ENCODE peak calls at places on chromosome 11, in six cellular contexts. One of them, this sample, is unnamed.

GRCh38 chr11:87422566-87422965 is 384.8 kb downstream of the TMEM135 start:
- DNase-seq in cardiac fibroblast: no peak
- DNase-seq in astrocyte of the spinal cord: no peak
- DNase-seq in fibroblast of villous mesenchyme: no peak
- DNase-seq in thoracic aorta: no peak
- DNase-seq in osteoblast: peak
- DNase-seq in this sample: no peak

GRCh38 chr11:898160-898517 is 12.5 kb downstream of the CHID1 start:
- DNase-seq in cardiac fibroblast: peak
- DNase-seq in astrocyte of the spinal cord: peak
- DNase-seq in fibroblast of villous mesenchyme: peak
- DNase-seq in thoracic aorta: no peak
- DNase-seq in osteoblast: no peak
- DNase-seq in this sample: no peak

GRCh38 chr11:17642980-17643379 is 76.4 kb upstream of the MYOD1 start:
- DNase-seq in cardiac fibroblast: no peak
- DNase-seq in astrocyte of the spinal cord: no peak
- DNase-seq in fibroblast of villous mesenchyme: no peak
- DNase-seq in thoracic aorta: no peak
- DNase-seq in osteoblast: no peak
- DNase-seq in this sample: no peak

GRCh38 chr11:34044664-34045485 is 6.7 kb upstream of the CAPRIN1 start:
- DNase-seq in cardiac fibroblast: peak
- DNase-seq in astrocyte of the spinal cord: peak
- DNase-seq in fibroblast of villous mesenchyme: peak
- DNase-seq in thoracic aorta: no peak
- DNase-seq in osteoblast: peak
- DNase-seq in this sample: no peak

GRCh38 chr11:1460994-1461805 is 25.4 kb downstream of the MOB2 start:
- DNase-seq in cardiac fibroblast: no peak
- DNase-seq in astrocyte of the spinal cord: no peak
- DNase-seq in fibroblast of villous mesenchyme: peak
- DNase-seq in thoracic aorta: no peak
- DNase-seq in osteoblast: no peak
- DNase-seq in this sample: no peak

GRCh38 chr11:1830119-1830499 is 4.7 kb upstream of the SYT8 start:
- DNase-seq in cardiac fibroblast: no peak
- DNase-seq in astrocyte of the spinal cord: peak
- DNase-seq in fibroblast of villous mesenchyme: no peak
- DNase-seq in thoracic aorta: no peak
- DNase-seq in osteoblast: peak
- DNase-seq in this sample: no peak

GRCh38 chr11:976431-977160 is 50.9 kb downstream of the AP2A2 start:
- DNase-seq in cardiac fibroblast: peak
- DNase-seq in astrocyte of the spinal cord: peak
- DNase-seq in fibroblast of villous mesenchyme: no peak
- DNase-seq in thoracic aorta: no peak
- DNase-seq in osteoblast: peak
- DNase-seq in this sample: no peak

GRCh38 chr11:73577496-73577917 is 20.4 kb downstream of the FAM168A start:
- DNase-seq in cardiac fibroblast: no peak
- DNase-seq in astrocyte of the spinal cord: peak
- DNase-seq in fibroblast of villous mesenchyme: peak
- DNase-seq in thoracic aorta: no peak
- DNase-seq in osteoblast: peak
- DNase-seq in this sample: no peak

GRCh38 chr11:15901046-15901445 is 455.3 kb downstream of the SOX6 start:
- DNase-seq in cardiac fibroblast: no peak
- DNase-seq in astrocyte of the spinal cord: no peak
- DNase-seq in fibroblast of villous mesenchyme: peak
- DNase-seq in thoracic aorta: no peak
- DNase-seq in osteoblast: no peak
- DNase-seq in this sample: no peak

GRCh38 chr11:133827556-133827955 is 17.8 kb downstream of the SPATA19 start:
- DNase-seq in cardiac fibroblast: no peak
- DNase-seq in astrocyte of the spinal cord: no peak
- DNase-seq in fibroblast of villous mesenchyme: no peak
- DNase-seq in thoracic aorta: no peak
- DNase-seq in osteoblast: no peak
- DNase-seq in this sample: no peak

GRCh38 chr11:88522624-88523361 is 185.3 kb upstream of the CTSC start:
- DNase-seq in cardiac fibroblast: no peak
- DNase-seq in astrocyte of the spinal cord: no peak
- DNase-seq in fibroblast of villous mesenchyme: no peak
- DNase-seq in thoracic aorta: no peak
- DNase-seq in osteoblast: no peak
- DNase-seq in this sample: no peak

GRCh38 chr11:72441647-72442267 is 7.4 kb upstream of the CLPB start:
- DNase-seq in cardiac fibroblast: peak
- DNase-seq in astrocyte of the spinal cord: peak
- DNase-seq in fibroblast of villous mesenchyme: peak
- DNase-seq in thoracic aorta: no peak
- DNase-seq in osteoblast: no peak
- DNase-seq in this sample: no peak

GRCh38 chr11:134949121-134949591 is 537.1 kb upstream of the B3GAT1 start:
- DNase-seq in cardiac fibroblast: peak
- DNase-seq in astrocyte of the spinal cord: peak
- DNase-seq in fibroblast of villous mesenchyme: peak
- DNase-seq in thoracic aorta: peak
- DNase-seq in osteoblast: peak
- DNase-seq in this sample: no peak

GRCh38 chr11:67628710-67629385 is 889 bp downstream of the NUDT8 start:
- DNase-seq in cardiac fibroblast: no peak
- DNase-seq in astrocyte of the spinal cord: no peak
- DNase-seq in fibroblast of villous mesenchyme: no peak
- DNase-seq in thoracic aorta: no peak
- DNase-seq in osteoblast: no peak
- DNase-seq in this sample: peak

GRCh38 chr11:21552910-21553309 is 640.0 kb upstream of the ANO5 start:
- DNase-seq in cardiac fibroblast: no peak
- DNase-seq in astrocyte of the spinal cord: no peak
- DNase-seq in fibroblast of villous mesenchyme: peak
- DNase-seq in thoracic aorta: no peak
- DNase-seq in osteoblast: no peak
- DNase-seq in this sample: no peak

GRCh38 chr11:2889399-2890273 is 4.1 kb upstream of the CDKN1C start:
- DNase-seq in cardiac fibroblast: no peak
- DNase-seq in astrocyte of the spinal cord: no peak
- DNase-seq in fibroblast of villous mesenchyme: no peak
- DNase-seq in thoracic aorta: no peak
- DNase-seq in osteoblast: no peak
- DNase-seq in this sample: no peak

GRCh38 chr11:62612366-62613274 is at the start of the genes EML3 and ROM1:
- DNase-seq in cardiac fibroblast: peak
- DNase-seq in astrocyte of the spinal cord: peak
- DNase-seq in fibroblast of villous mesenchyme: peak
- DNase-seq in thoracic aorta: peak
- DNase-seq in osteoblast: peak
- DNase-seq in this sample: no peak

GRCh38 chr11:114984611-114985163 is 306.4 kb downstream of the NXPE2 start:
- DNase-seq in cardiac fibroblast: no peak
- DNase-seq in astrocyte of the spinal cord: no peak
- DNase-seq in fibroblast of villous mesenchyme: no peak
- DNase-seq in thoracic aorta: no peak
- DNase-seq in osteoblast: no peak
- DNase-seq in this sample: no peak

GRCh38 chr11:83725718-83726117 is 439.6 kb upstream of the CCDC90B start:
- DNase-seq in cardiac fibroblast: no peak
- DNase-seq in astrocyte of the spinal cord: no peak
- DNase-seq in fibroblast of villous mesenchyme: no peak
- DNase-seq in thoracic aorta: no peak
- DNase-seq in osteoblast: peak
- DNase-seq in this sample: no peak

GRCh38 chr11:134033696-134034491 is 35.0 kb upstream of the JAM3 start:
- DNase-seq in cardiac fibroblast: peak
- DNase-seq in astrocyte of the spinal cord: peak
- DNase-seq in fibroblast of villous mesenchyme: peak
- DNase-seq in thoracic aorta: peak
- DNase-seq in osteoblast: peak
- DNase-seq in this sample: peak

GRCh38 chr11:14544611-14545010 is 24.4 kb upstream of the PSMA1 start:
- DNase-seq in cardiac fibroblast: peak
- DNase-seq in astrocyte of the spinal cord: peak
- DNase-seq in fibroblast of villous mesenchyme: peak
- DNase-seq in thoracic aorta: no peak
- DNase-seq in osteoblast: peak
- DNase-seq in this sample: no peak

GRCh38 chr11:26805001-26805400 is 83.1 kb upstream of the SLC5A12 start:
- DNase-seq in cardiac fibroblast: no peak
- DNase-seq in astrocyte of the spinal cord: no peak
- DNase-seq in fibroblast of villous mesenchyme: no peak
- DNase-seq in thoracic aorta: no peak
- DNase-seq in osteoblast: no peak
- DNase-seq in this sample: no peak

GRCh38 chr11:1218256-1218787 is 4.5 kb upstream of the MUC5B start:
- DNase-seq in cardiac fibroblast: no peak
- DNase-seq in astrocyte of the spinal cord: no peak
- DNase-seq in fibroblast of villous mesenchyme: no peak
- DNase-seq in thoracic aorta: no peak
- DNase-seq in osteoblast: peak
- DNase-seq in this sample: peak

GRCh38 chr11:69242583-69242940 is 51.4 kb upstream of the MYEOV start:
- DNase-seq in cardiac fibroblast: no peak
- DNase-seq in astrocyte of the spinal cord: no peak
- DNase-seq in fibroblast of villous mesenchyme: no peak
- DNase-seq in thoracic aorta: no peak
- DNase-seq in osteoblast: no peak
- DNase-seq in this sample: no peak

GRCh38 chr11:69239320-69240040 is 54.5 kb upstream of the MYEOV start:
- DNase-seq in cardiac fibroblast: no peak
- DNase-seq in astrocyte of the spinal cord: no peak
- DNase-seq in fibroblast of villous mesenchyme: no peak
- DNase-seq in thoracic aorta: no peak
- DNase-seq in osteoblast: no peak
- DNase-seq in this sample: no peak

GRCh38 chr11:69241844-69242582 is 51.9 kb upstream of the MYEOV start:
- DNase-seq in cardiac fibroblast: no peak
- DNase-seq in astrocyte of the spinal cord: no peak
- DNase-seq in fibroblast of villous mesenchyme: peak
- DNase-seq in thoracic aorta: no peak
- DNase-seq in osteoblast: no peak
- DNase-seq in this sample: no peak

GRCh38 chr11:69240332-69241074 is 53.5 kb upstream of the MYEOV start:
- DNase-seq in cardiac fibroblast: peak
- DNase-seq in astrocyte of the spinal cord: no peak
- DNase-seq in fibroblast of villous mesenchyme: peak
- DNase-seq in thoracic aorta: no peak
- DNase-seq in osteoblast: peak
- DNase-seq in this sample: no peak

GRCh38 chr11:69241075-69241740 is 52.7 kb upstream of the MYEOV start:
- DNase-seq in cardiac fibroblast: no peak
- DNase-seq in astrocyte of the spinal cord: no peak
- DNase-seq in fibroblast of villous mesenchyme: no peak
- DNase-seq in thoracic aorta: no peak
- DNase-seq in osteoblast: no peak
- DNase-seq in this sample: no peak
- TF ChIP-seq CTCF in cardiac fibroblast: no peak
- TF ChIP-seq CTCF in astrocyte of the spinal cord: no peak
- TF ChIP-seq CTCF in fibroblast of villous mesenchyme: no peak
- TF ChIP-seq CTCF in thoracic aorta: no peak
- TF ChIP-seq CTCF in osteoblast: no peak
- TF ChIP-seq CTCF in this sample: no peak

GRCh38 chr11:120062561-120062930 is 75.4 kb downstream of the TRIM29 start:
- DNase-seq in cardiac fibroblast: no peak
- DNase-seq in astrocyte of the spinal cord: no peak
- DNase-seq in fibroblast of villous mesenchyme: no peak
- DNase-seq in thoracic aorta: no peak
- DNase-seq in osteoblast: peak
- DNase-seq in this sample: no peak
- TF ChIP-seq CTCF in cardiac fibroblast: no peak
- TF ChIP-seq CTCF in astrocyte of the spinal cord: no peak
- TF ChIP-seq CTCF in fibroblast of villous mesenchyme: no peak
- TF ChIP-seq CTCF in thoracic aorta: peak
- TF ChIP-seq CTCF in osteoblast: no peak
- TF ChIP-seq CTCF in this sample: no peak

GRCh38 chr11:79441159-79441875 is 487 bp upstream of the TENM4 start:
- DNase-seq in cardiac fibroblast: peak
- DNase-seq in astrocyte of the spinal cord: peak
- DNase-seq in fibroblast of villous mesenchyme: no peak
- DNase-seq in thoracic aorta: no peak
- DNase-seq in osteoblast: peak
- DNase-seq in this sample: no peak

GRCh38 chr11:79439430-79439892 is 1.4 kb downstream of the TENM4 start:
- DNase-seq in cardiac fibroblast: peak
- DNase-seq in astrocyte of the spinal cord: peak
- DNase-seq in fibroblast of villous mesenchyme: no peak
- DNase-seq in thoracic aorta: no peak
- DNase-seq in osteoblast: peak
- DNase-seq in this sample: no peak

GRCh38 chr11:79440451-79441158 is at the start of gene TENM4:
- DNase-seq in cardiac fibroblast: peak
- DNase-seq in astrocyte of the spinal cord: peak
- DNase-seq in fibroblast of villous mesenchyme: peak
- DNase-seq in thoracic aorta: peak
- DNase-seq in osteoblast: peak
- DNase-seq in this sample: peak

GRCh38 chr11:79438631-79439429 is 2.0 kb downstream of the TENM4 start:
- DNase-seq in cardiac fibroblast: peak
- DNase-seq in astrocyte of the spinal cord: peak
- DNase-seq in fibroblast of villous mesenchyme: peak
- DNase-seq in thoracic aorta: no peak
- DNase-seq in osteoblast: peak
- DNase-seq in this sample: no peak

GRCh38 chr11:79439893-79440450 is 858 bp downstream of the TENM4 start:
- DNase-seq in cardiac fibroblast: no peak
- DNase-seq in astrocyte of the spinal cord: peak
- DNase-seq in fibroblast of villous mesenchyme: no peak
- DNase-seq in thoracic aorta: no peak
- DNase-seq in osteoblast: peak
- DNase-seq in this sample: no peak
- TF ChIP-seq CTCF in cardiac fibroblast: no peak
- TF ChIP-seq CTCF in astrocyte of the spinal cord: peak
- TF ChIP-seq CTCF in fibroblast of villous mesenchyme: no peak
- TF ChIP-seq CTCF in thoracic aorta: no peak
- TF ChIP-seq CTCF in osteoblast: no peak
- TF ChIP-seq CTCF in this sample: peak

DNA sequence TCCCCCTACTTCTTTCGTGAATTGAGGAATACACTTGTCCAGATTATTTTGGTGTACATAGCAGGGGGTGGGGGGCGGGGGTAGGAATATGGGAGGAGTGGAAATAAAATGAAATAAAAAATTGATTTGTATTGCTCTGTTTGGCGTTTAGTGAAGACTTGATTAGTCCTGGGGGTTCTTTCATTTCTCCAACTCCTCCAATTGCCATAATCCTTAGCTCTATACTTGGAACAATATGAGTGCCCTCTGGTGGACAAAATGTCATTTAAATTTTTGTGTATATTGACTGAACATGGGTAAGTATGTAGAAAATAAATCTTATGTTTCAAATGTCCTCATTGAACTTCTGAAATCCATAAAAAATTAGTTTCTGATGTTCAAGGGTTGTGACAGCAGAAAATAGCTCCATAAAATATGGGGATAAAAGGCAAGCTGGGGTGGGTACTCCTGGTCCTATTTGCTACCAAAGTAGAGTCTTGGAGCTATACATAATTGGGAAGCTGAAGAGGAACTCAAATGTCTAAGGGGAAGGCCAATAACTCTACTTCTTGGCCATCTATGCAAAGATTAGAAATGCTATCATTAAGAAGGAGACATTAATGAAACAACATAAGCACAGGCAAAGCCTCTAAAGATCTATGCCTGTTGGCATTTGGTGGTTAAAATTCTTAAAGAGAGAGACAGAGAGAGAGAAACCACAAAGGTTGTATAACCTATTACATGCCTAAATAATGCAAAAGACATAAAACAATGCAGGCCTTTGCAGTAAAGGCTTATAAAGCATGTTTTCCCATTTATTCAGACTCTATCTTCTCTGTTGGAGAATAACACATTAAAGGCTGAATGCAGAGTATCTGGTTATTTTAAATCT is 421.6 kb downstream of the METTL15 start:
- DNase-seq in cardiac fibroblast: peak
- DNase-seq in astrocyte of the spinal cord: peak
- DNase-seq in fibroblast of villous mesenchyme: peak
- DNase-seq in thoracic aorta: no peak
- DNase-seq in osteoblast: peak
- DNase-seq in this sample: no peak
- TF ChIP-seq CTCF in cardiac fibroblast: peak
- TF ChIP-seq CTCF in astrocyte of the spinal cord: peak
- TF ChIP-seq CTCF in fibroblast of villous mesenchyme: peak
- TF ChIP-seq CTCF in thoracic aorta: peak
- TF ChIP-seq CTCF in osteoblast: peak
- TF ChIP-seq CTCF in this sample: peak